ENCODE peak calls at places on chromosome 15, in five cellular contexts. One of them, this sample, is unnamed.

GRCh38 chr15:78049691-78050440 is 27.6 kb downstream of the TBC1D2B start:
- DNase-seq in mucosa of gallbladder: no peak
- DNase-seq in EL: peak
- DNase-seq in naive thymus-derived CD8-positive, alpha-beta T cell: no peak
- DNase-seq in ELF-1: no peak
- DNase-seq in this sample: peak

GRCh38 chr15:70768247-70768883 is 5.0 kb upstream of the UACA start:
- DNase-seq in mucosa of gallbladder: no peak
- DNase-seq in EL: no peak
- DNase-seq in naive thymus-derived CD8-positive, alpha-beta T cell: no peak
- DNase-seq in ELF-1: no peak
- DNase-seq in this sample: peak

GRCh38 chr15:33963831-33964664 is 4.2 kb upstream of the CHRM5 start:
- DNase-seq in mucosa of gallbladder: no peak
- DNase-seq in EL: peak
- DNase-seq in naive thymus-derived CD8-positive, alpha-beta T cell: no peak
- DNase-seq in ELF-1: peak
- DNase-seq in this sample: peak

GRCh38 chr15:53869044-53869805 is 109.0 kb upstream of the UNC13C start:
- DNase-seq in mucosa of gallbladder: no peak
- DNase-seq in EL: no peak
- DNase-seq in naive thymus-derived CD8-positive, alpha-beta T cell: no peak
- DNase-seq in ELF-1: no peak
- DNase-seq in this sample: no peak

GRCh38 chr15:70154440-70155347 is 57.0 kb upstream of the TLE3 start:
- DNase-seq in mucosa of gallbladder: peak
- DNase-seq in EL: no peak
- DNase-seq in naive thymus-derived CD8-positive, alpha-beta T cell: no peak
- DNase-seq in ELF-1: peak
- DNase-seq in this sample: peak

GRCh38 chr15:67296684-67297083 is 42.1 kb downstream of the IQCH start:
- DNase-seq in mucosa of gallbladder: no peak
- DNase-seq in EL: no peak
- DNase-seq in naive thymus-derived CD8-positive, alpha-beta T cell: no peak
- DNase-seq in ELF-1: no peak
- DNase-seq in this sample: no peak

GRCh38 chr15:64810499-64811326 is 14.7 kb downstream of the PIF1 start:
- DNase-seq in mucosa of gallbladder: no peak
- DNase-seq in EL: no peak
- DNase-seq in naive thymus-derived CD8-positive, alpha-beta T cell: no peak
- DNase-seq in ELF-1: peak
- DNase-seq in this sample: no peak

GRCh38 chr15:81411969-81412633 is 38.1 kb upstream of the TMC3 start:
- DNase-seq in mucosa of gallbladder: no peak
- DNase-seq in EL: no peak
- DNase-seq in naive thymus-derived CD8-positive, alpha-beta T cell: no peak
- DNase-seq in ELF-1: no peak
- DNase-seq in this sample: no peak

This sample was measured in hepatocyte.